ENCODE peak calls at places on chromosomes 2 and 18, in nine cellular contexts. K is PC-3, O is aorta, A is ovary, E is SJSA1, X is endodermal cell, Q is neural progenitor cell, I is cardiac muscle cell, Y is mammary epithelial cell. L is an unnamed sample. For H3K36me3, the result is how much of the 10 kb centered on the place peaks cover.

GRCh38 chr2:98654702-98655488 is 46.5 kb downstream of the UNC50 start:
- DNase-seq in Q (no peak), E (no peak), O (no peak), Y (no peak), I (no peak), X (no peak), A (no peak), K (no peak), L (no peak)

GRCh38 chr18:45775241-45775676 is 50.2 kb upstream of the SIGLEC15 start:
- DNase-seq in O (peak), Q (peak), K (no peak), E (no peak), X (peak), A (peak), I (peak), Y (no peak), L (peak)

GRCh38 chr2:8976419-8976818 is 27.1 kb downstream of the MBOAT2 start:
- DNase-seq in A (no peak), Q (no peak), Y (no peak), I (peak), X (no peak), K (no peak), O (no peak), E (no peak), L (no peak)

GRCh38 chr2:209368406-209368805 is 55.4 kb upstream of the MAP2 start:
- DNase-seq in O (no peak), X (no peak), K (peak), Q (no peak), I (peak), E (no peak), A (no peak), Y (peak), L (no peak)

GRCh38 chr2:178718988-178719387 is 88.2 kb downstream of the TTN start:
- DNase-seq in Q (no peak), E (no peak), K (no peak), O (no peak), A (no peak), X (no peak), I (no peak), Y (no peak), L (no peak)

GRCh38 chr2:143513081-143513480 is 383.9 kb downstream of the ARHGAP15 start:
- DNase-seq in I (peak), O (peak), Y (peak), X (peak), A (peak), E (no peak), Q (peak), K (peak), L (peak)

GRCh38 chr2:54947121-54947520 is 103.1 kb downstream of the RTN4 start:
- DNase-seq in O (no peak), Q (no peak), Y (no peak), E (no peak), I (no peak), X (no peak), A (no peak), K (no peak), L (no peak)

GRCh38 chr2:45130758-45131157 is 121.5 kb upstream of the SIX2 start:
- DNase-seq in E (no peak), Q (no peak), X (no peak), O (no peak), A (no peak), I (no peak), Y (no peak), K (peak), L (no peak)

GRCh38 chr2:7098816-7099215 is 181.6 kb downstream of the RNF144A start:
- DNase-seq in E (no peak), A (no peak), I (no peak), K (no peak), Y (no peak), O (no peak), Q (no peak), X (no peak), L (no peak)

GRCh38 chr2:224221455-224221913 is 180.4 kb downstream of the FAM124B start:
- DNase-seq in O (no peak), E (peak), X (peak), I (peak), A (no peak), K (peak), Y (peak), Q (peak), L (no peak)

GRCh38 chr18:21064347-21064746 is 47.3 kb downstream of the ROCK1 start:
- DNase-seq in Q (no peak), A (no peak), K (no peak), X (no peak), Y (no peak), O (no peak), I (peak), E (no peak), L (no peak)

GRCh38 chr18:52152036-52152435 is 188.0 kb upstream of the DCC start:
- DNase-seq in O (no peak), Q (no peak), A (no peak), Y (no peak), I (no peak), K (no peak), X (no peak), E (no peak), L (no peak)

GRCh38 chr2:12950957-12951656 is 234.4 kb downstream of the TRIB2 start:
- DNase-seq in A (no peak), Q (no peak), E (no peak), K (peak), Y (no peak), O (no peak), I (peak), X (no peak), L (no peak)

GRCh38 chr2:117199511-117199910 is 615.0 kb upstream of the DDX18 start:
- DNase-seq in E (no peak), O (no peak), Q (no peak), A (no peak), Y (no peak), X (no peak), K (peak), I (no peak), L (no peak)

GRCh38 chr2:119028327-119029174 is 86.6 kb downstream of the MARCO start:
- DNase-seq in I (peak), K (peak), Y (peak), X (peak), Q (peak), A (no peak), O (no peak), E (no peak), L (no peak)

GRCh38 chr2:144890828-144891227 is 370.9 kb upstream of the ZEB2 start:
- DNase-seq in Q (no peak), O (no peak), A (no peak), I (peak), Y (peak), X (peak), E (no peak), K (peak), L (no peak)

GRCh38 chr18:21327101-21327500 is 85.1 kb downstream of the GREB1L start:
- DNase-seq in Q (no peak), I (no peak), E (no peak), K (peak), O (no peak), Y (peak), A (no peak), X (no peak), L (no peak)

GRCh38 chr18:72984290-72984689 is 116.5 kb upstream of the NETO1 start:
- DNase-seq in I (no peak), Y (no peak), E (no peak), O (no peak), A (no peak), Q (no peak), X (no peak), K (no peak), L (no peak)

GRCh38 chr2:46371858-46372257 is 74.7 kb downstream of the EPAS1 start:
- DNase-seq in A (no peak), I (no peak), Y (no peak), Q (no peak), X (no peak), K (no peak), O (no peak), E (no peak), L (no peak)

GRCh38 chr2:46369783-46370182 is 72.6 kb downstream of the EPAS1 start:
- DNase-seq in Q (no peak), A (no peak), K (no peak), E (no peak), Y (no peak), O (no peak), I (no peak), X (no peak), L (no peak)

GRCh38 chr2:46372475-46372874 is 75.3 kb downstream of the EPAS1 start:
- DNase-seq in Q (no peak), E (no peak), O (no peak), X (no peak), A (no peak), K (no peak), I (no peak), Y (no peak), L (no peak)

GRCh38 chr2:46375566-46376125 is 78.4 kb downstream of the EPAS1 start:
- DNase-seq in K (no peak), O (peak), I (no peak), E (no peak), Y (no peak), X (peak), Q (no peak), A (no peak), L (no peak)

GRCh38 chr2:46373238-46373637 is 76.0 kb downstream of the EPAS1 start:
- DNase-seq in A (no peak), Y (no peak), K (no peak), I (no peak), O (no peak), Q (no peak), E (no peak), X (no peak), L (no peak)
- H3K36me3 ChIP-seq in A (under half), Y (under half), K (under half), I (under half), O (under half), Q (under half), E (under half), X (under half), L (half or more)

GRCh38 chr18:39776766-39777165 is 2178.3 kb upstream of the PIK3C3 start:
- DNase-seq in O (no peak), Q (no peak), I (no peak), X (no peak), K (no peak), Y (no peak), E (no peak), A (no peak), L (no peak)

GRCh38 chr18:39773656-39774055 is 2181.4 kb upstream of the PIK3C3 start:
- DNase-seq in O (no peak), X (no peak), A (no peak), Y (no peak), Q (no peak), I (no peak), E (no peak), K (no peak), L (no peak)

GRCh38 chr18:39770399-39770798 is 2184.6 kb upstream of the PIK3C3 start:
- DNase-seq in X (no peak), Y (no peak), Q (no peak), E (no peak), K (no peak), I (no peak), A (no peak), O (no peak), L (no peak)

GRCh38 chr18:39772155-39772919 is 2182.7 kb upstream of the PIK3C3 start:
- DNase-seq in K (no peak), Q (no peak), E (no peak), O (no peak), I (no peak), A (no peak), X (no peak), Y (no peak), L (no peak)

GRCh38 chr18:39774957-39775582 is 2180.0 kb upstream of the PIK3C3 start:
- DNase-seq in A (no peak), Y (no peak), K (no peak), I (no peak), E (no peak), X (no peak), O (no peak), Q (no peak), L (no peak)
- H3K27ac ChIP-seq in A (no peak), Y (no peak), K (no peak), I (no peak), E (no peak), X (no peak), O (no peak), Q (no peak), L (no peak)

GRCh38 chr2:110657721-110658305 is 20.1 kb downstream of the BUB1 start:
- DNase-seq in E (no peak), Y (no peak), O (no peak), X (no peak), K (no peak), Q (no peak), A (no peak), I (no peak), L (no peak)

GRCh38 chr2:110660558-110660957 is 17.3 kb downstream of the BUB1 start:
- DNase-seq in X (no peak), I (no peak), K (no peak), E (no peak), Y (no peak), O (no peak), A (no peak), Q (no peak), L (no peak)

GRCh38 chr2:110655701-110656100 is 22.2 kb downstream of the BUB1 start:
- DNase-seq in X (no peak), K (no peak), A (no peak), E (no peak), Q (no peak), I (peak), O (no peak), Y (no peak), L (no peak)

GRCh38 chr2:110662560-110662959 is 15.3 kb downstream of the BUB1 start:
- DNase-seq in K (no peak), A (no peak), E (no peak), Y (no peak), O (no peak), X (no peak), I (peak), Q (no peak), L (no peak)

DNA sequence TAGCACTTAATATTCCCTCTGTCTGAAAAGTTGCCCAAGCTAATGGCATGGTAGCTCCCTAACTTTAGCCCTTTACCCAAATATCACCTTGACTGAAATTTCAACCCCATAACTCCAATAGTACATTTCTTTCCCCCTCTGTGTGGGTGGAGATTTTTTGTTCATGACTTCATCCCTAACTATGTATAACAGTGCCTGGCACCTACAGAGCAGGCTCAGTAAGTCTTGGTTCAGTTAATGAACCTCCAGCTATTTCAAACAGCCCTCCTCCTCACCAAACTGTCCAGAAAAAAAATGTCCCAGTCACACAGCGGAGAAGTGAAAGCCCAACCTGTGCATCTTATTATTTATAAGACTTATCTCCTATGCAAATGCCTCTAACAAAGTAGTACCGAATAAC is 18.6 kb downstream of the BUB1 start:
- DNase-seq in Y (no peak), K (no peak), O (no peak), A (no peak), I (no peak), Q (no peak), E (no peak), X (no peak), L (no peak)
- H3K36me3 ChIP-seq in Y (under half), K (half or more), O (under half), A (under half), I (under half), Q (half or more), E (half or more), X (half or more), L (under half)

DNA sequence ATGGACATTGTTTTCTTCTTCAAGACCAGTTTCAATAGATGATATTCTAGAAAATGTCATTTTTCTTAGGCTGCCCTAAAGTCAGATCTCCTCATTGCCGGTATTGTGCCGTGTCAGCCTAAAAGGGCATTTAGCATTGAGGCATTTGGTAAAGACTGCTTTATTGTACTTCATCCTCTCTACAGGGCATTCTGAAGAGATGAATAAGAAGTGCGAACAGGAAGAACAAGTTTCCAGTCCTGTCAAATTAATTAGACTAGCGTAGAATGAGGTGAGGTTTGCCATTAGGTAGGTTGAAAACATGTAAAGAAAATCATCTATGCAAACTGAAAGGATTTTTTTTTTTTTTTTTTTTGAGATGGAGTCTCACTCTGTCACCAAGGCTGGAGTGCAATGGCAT is 60.6 kb downstream of the ETAA1 start:
- DNase-seq in Q (no peak), O (no peak), Y (no peak), K (peak), I (no peak), E (no peak), A (no peak), X (no peak), L (no peak)
- H3K27ac ChIP-seq in Q (no peak), O (no peak), Y (no peak), K (no peak), I (no peak), E (no peak), A (no peak), X (no peak), L (no peak)

DNA sequence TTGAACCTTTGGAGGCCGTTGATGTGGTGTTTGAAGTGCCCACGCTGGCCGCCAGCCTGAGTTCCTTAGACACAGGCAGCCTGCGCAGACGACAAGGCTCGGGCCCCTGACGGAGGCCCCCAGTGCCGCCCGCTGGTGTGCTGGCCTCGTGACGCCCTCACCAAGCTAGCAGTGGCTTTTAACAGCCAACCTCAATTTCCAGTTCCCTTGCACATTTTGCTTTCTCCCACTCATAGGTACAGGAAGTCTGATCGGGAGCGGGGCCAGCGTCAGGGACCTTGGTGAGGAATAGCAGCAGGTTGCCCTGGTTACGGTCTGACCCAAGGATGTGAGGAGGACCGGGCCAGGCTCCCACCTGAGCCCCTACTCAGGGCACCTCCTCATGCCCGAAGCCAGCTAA is 207.6 kb upstream of the RAB12 start:
- DNase-seq in Q (no peak), X (no peak), O (no peak), I (no peak), K (no peak), E (no peak), Y (no peak), A (no peak), L (no peak)
- H3K36me3 ChIP-seq in Q (under half), X (under half), O (under half), I (under half), K (under half), E (under half), Y (under half), A (under half), L (half or more)

DNA sequence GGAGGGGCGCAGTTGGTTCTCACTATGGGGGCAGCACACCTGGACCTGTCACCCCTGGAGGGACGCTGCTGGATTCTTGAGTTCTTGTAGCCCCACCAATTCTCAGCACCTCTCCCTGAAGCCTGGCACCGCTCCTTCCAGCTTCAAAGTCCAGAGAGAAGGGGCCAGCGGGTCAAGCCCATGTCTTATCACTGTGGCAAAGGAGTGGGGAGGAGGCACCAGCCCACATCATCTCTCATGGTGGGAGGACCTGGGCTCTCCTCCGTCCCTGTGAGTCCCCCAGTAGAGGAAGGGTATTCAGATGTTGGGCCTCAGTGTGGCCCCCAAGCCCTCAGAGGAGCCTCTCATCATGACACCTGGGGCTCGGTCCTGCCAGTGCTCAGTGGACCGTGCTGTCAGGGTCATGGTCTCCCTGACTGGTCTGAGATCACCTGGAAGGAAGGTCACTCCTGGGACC is 67.4 kb downstream of the HS1BP3 start:
- DNase-seq in O (peak), K (no peak), I (no peak), E (no peak), A (peak), Q (no peak), X (no peak), Y (no peak), L (peak)
- H3K27ac ChIP-seq in O (no peak), K (no peak), I (peak), E (peak), A (peak), Q (no peak), X (no peak), Y (no peak), L (peak)

DNA sequence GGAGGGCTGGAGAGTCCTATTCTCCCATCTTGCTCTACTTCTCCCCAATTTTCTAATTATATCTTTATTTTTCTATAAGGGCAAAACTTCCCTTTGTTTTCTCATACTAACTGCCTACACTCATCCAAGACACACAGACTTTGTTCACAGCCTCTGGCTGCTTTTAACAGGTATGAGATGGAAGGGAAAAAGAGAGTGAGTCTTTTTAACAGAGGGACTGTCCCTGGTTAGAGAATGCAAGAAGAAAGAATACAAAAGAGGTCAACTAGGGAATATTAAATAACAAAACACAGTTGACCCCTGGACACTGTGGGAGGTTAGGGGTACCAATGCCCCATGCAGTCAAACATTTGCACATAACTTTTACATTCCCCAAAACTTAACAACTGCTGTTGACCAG is 41.8 kb downstream of the SP100 start:
- DNase-seq in A (no peak), E (no peak), O (no peak), Q (no peak), Y (no peak), X (no peak), K (no peak), I (no peak), L (no peak)
- H3K36me3 ChIP-seq in A (under half), E (under half), O (under half), Q (under half), Y (under half), X (under half), K (under half), I (under half), L (half or more)

GRCh38 chr2:161900241-161900640 is 173.8 kb downstream of the DPP4 start:
- DNase-seq in Q (no peak), Y (no peak), X (no peak), E (no peak), I (no peak), K (no peak), O (no peak), A (no peak), L (no peak)

GRCh38 chr2:161910200-161910599 is 163.8 kb downstream of the DPP4 start:
- DNase-seq in A (no peak), X (no peak), O (no peak), Y (no peak), I (no peak), K (no peak), E (no peak), Q (no peak), L (no peak)

DNA sequence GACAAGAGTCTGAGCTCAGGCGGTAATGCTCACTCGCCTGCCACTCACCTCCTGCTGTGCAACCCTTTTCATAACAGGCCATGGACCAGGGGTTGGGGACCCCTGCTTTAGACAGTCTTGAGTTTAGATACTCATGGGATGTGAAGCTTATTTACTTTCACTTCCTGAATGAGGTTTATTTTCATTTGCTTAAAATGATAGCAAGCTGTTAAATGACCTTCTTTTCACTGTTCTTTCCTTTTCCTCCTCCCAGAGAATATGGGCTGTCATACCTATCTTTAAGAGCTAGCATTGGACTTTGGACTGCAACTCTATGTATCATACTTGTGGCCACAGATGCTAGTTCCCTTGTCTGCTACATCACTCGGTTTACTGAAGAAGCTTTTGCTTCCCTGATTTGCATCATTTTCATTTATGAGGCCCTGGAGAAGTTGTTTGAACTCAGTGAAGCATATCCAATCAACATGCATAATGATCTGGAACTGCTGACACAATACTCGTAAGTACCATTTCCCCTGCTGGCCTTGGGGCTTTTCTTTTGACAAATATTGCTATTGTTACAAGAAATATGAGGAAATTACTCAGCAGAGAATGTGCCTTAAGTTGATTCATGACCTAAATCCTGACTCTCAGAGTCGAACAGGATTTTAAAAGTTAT is 168.5 kb downstream of the DPP4 start:
- DNase-seq in Y (peak), E (no peak), O (no peak), Q (no peak), I (peak), A (no peak), K (peak), X (no peak), L (no peak)
- H3K27ac ChIP-seq in Y (no peak), E (no peak), O (no peak), Q (no peak), I (no peak), A (no peak), K (peak), X (peak), L (no peak)